ENCODE peak calls at places on chromosomes 11 and 22, in nine cellular contexts. One of them, this sample, is unnamed.

GRCh38 chr11:46506486-46506808 is 87.4 kb downstream of the AMBRA1 start:
- DNase-seq in epithelial cell of esophagus: no peak
- DNase-seq in PC-3: no peak
- DNase-seq in kidney: no peak
- DNase-seq in upper lobe of right lung: no peak
- DNase-seq in heart right ventricle: no peak
- DNase-seq in spleen: no peak
- DNase-seq in fibroblast of lung: no peak
- DNase-seq in lower lobe of right lung: no peak
- DNase-seq in this sample: no peak

GRCh38 chr22:19808873-19809478 is 45.7 kb downstream of the GNB1L start:
- DNase-seq in epithelial cell of esophagus: no peak
- DNase-seq in PC-3: no peak
- DNase-seq in kidney: peak
- DNase-seq in upper lobe of right lung: no peak
- DNase-seq in heart right ventricle: peak
- DNase-seq in spleen: peak
- DNase-seq in fibroblast of lung: no peak
- DNase-seq in lower lobe of right lung: peak
- DNase-seq in this sample: no peak

GRCh38 chr22:27669798-27670599 is 131.6 kb downstream of the MN1 start:
- DNase-seq in epithelial cell of esophagus: no peak
- DNase-seq in PC-3: peak
- DNase-seq in kidney: no peak
- DNase-seq in upper lobe of right lung: no peak
- DNase-seq in heart right ventricle: no peak
- DNase-seq in spleen: peak
- DNase-seq in fibroblast of lung: peak
- DNase-seq in lower lobe of right lung: no peak
- DNase-seq in this sample: no peak

GRCh38 chr11:6402061-6402470 is 11.8 kb downstream of the SMPD1 start:
- DNase-seq in epithelial cell of esophagus: no peak
- DNase-seq in PC-3: no peak
- DNase-seq in kidney: no peak
- DNase-seq in upper lobe of right lung: no peak
- DNase-seq in heart right ventricle: no peak
- DNase-seq in spleen: no peak
- DNase-seq in fibroblast of lung: no peak
- DNase-seq in lower lobe of right lung: no peak
- DNase-seq in this sample: no peak

GRCh38 chr22:25758316-25758715 is 16.3 kb downstream of the MYO18B start:
- DNase-seq in epithelial cell of esophagus: peak
- DNase-seq in PC-3: no peak
- DNase-seq in kidney: no peak
- DNase-seq in upper lobe of right lung: no peak
- DNase-seq in heart right ventricle: no peak
- DNase-seq in spleen: no peak
- DNase-seq in fibroblast of lung: peak
- DNase-seq in lower lobe of right lung: no peak
- DNase-seq in this sample: peak

GRCh38 chr11:10181811-10182210 is 112.2 kb downstream of the SBF2 start:
- DNase-seq in epithelial cell of esophagus: peak
- DNase-seq in PC-3: peak
- DNase-seq in kidney: no peak
- DNase-seq in upper lobe of right lung: no peak
- DNase-seq in heart right ventricle: no peak
- DNase-seq in spleen: no peak
- DNase-seq in fibroblast of lung: peak
- DNase-seq in lower lobe of right lung: no peak
- DNase-seq in this sample: peak

GRCh38 chr11:78290293-78291176 is 101.8 kb downstream of the USP35 start:
- DNase-seq in epithelial cell of esophagus: peak
- DNase-seq in PC-3: peak
- DNase-seq in kidney: no peak
- DNase-seq in upper lobe of right lung: no peak
- DNase-seq in heart right ventricle: no peak
- DNase-seq in spleen: no peak
- DNase-seq in fibroblast of lung: no peak
- DNase-seq in lower lobe of right lung: no peak
- DNase-seq in this sample: peak

GRCh38 chr11:123504401-123504800 is 74.3 kb downstream of the GRAMD1B start:
- DNase-seq in epithelial cell of esophagus: no peak
- DNase-seq in PC-3: no peak
- DNase-seq in kidney: no peak
- DNase-seq in upper lobe of right lung: no peak
- DNase-seq in heart right ventricle: no peak
- DNase-seq in spleen: no peak
- DNase-seq in fibroblast of lung: no peak
- DNase-seq in lower lobe of right lung: no peak
- DNase-seq in this sample: no peak

GRCh38 chr11:72100462-72100861 is 2.6 kb downstream of the LAMTOR1 start:
- DNase-seq in epithelial cell of esophagus: no peak
- DNase-seq in PC-3: no peak
- DNase-seq in kidney: no peak
- DNase-seq in upper lobe of right lung: no peak
- DNase-seq in heart right ventricle: no peak
- DNase-seq in spleen: no peak
- DNase-seq in fibroblast of lung: no peak
- DNase-seq in lower lobe of right lung: peak
- DNase-seq in this sample: no peak

GRCh38 chr11:111097191-111097590 is 148.3 kb upstream of the POU2AF2 start:
- DNase-seq in epithelial cell of esophagus: peak
- DNase-seq in PC-3: peak
- DNase-seq in kidney: peak
- DNase-seq in upper lobe of right lung: peak
- DNase-seq in heart right ventricle: peak
- DNase-seq in spleen: no peak
- DNase-seq in fibroblast of lung: peak
- DNase-seq in lower lobe of right lung: peak
- DNase-seq in this sample: no peak

GRCh38 chr11:116500002-116500832 is 272.6 kb downstream of the BUD13 start:
- DNase-seq in epithelial cell of esophagus: no peak
- DNase-seq in PC-3: no peak
- DNase-seq in kidney: no peak
- DNase-seq in upper lobe of right lung: no peak
- DNase-seq in heart right ventricle: no peak
- DNase-seq in spleen: no peak
- DNase-seq in fibroblast of lung: no peak
- DNase-seq in lower lobe of right lung: no peak
- DNase-seq in this sample: no peak

GRCh38 chr11:12544986-12545775 is 129.0 kb upstream of the TEAD1 start:
- DNase-seq in epithelial cell of esophagus: peak
- DNase-seq in PC-3: no peak
- DNase-seq in kidney: no peak
- DNase-seq in upper lobe of right lung: no peak
- DNase-seq in heart right ventricle: no peak
- DNase-seq in spleen: no peak
- DNase-seq in fibroblast of lung: peak
- DNase-seq in lower lobe of right lung: no peak
- DNase-seq in this sample: no peak

GRCh38 chr11:112961146-112961668 is at the start of gene NCAM1:
- DNase-seq in epithelial cell of esophagus: peak
- DNase-seq in PC-3: peak
- DNase-seq in kidney: peak
- DNase-seq in upper lobe of right lung: peak
- DNase-seq in heart right ventricle: peak
- DNase-seq in spleen: peak
- DNase-seq in fibroblast of lung: peak
- DNase-seq in lower lobe of right lung: peak
- DNase-seq in this sample: no peak

GRCh38 chr22:42611076-42611475 is 3.6 kb downstream of the POLDIP3 start:
- DNase-seq in epithelial cell of esophagus: peak
- DNase-seq in PC-3: no peak
- DNase-seq in kidney: peak
- DNase-seq in upper lobe of right lung: no peak
- DNase-seq in heart right ventricle: no peak
- DNase-seq in spleen: no peak
- DNase-seq in fibroblast of lung: no peak
- DNase-seq in lower lobe of right lung: no peak
- DNase-seq in this sample: no peak

GRCh38 chr11:72890881-72891280 is 76.7 kb downstream of the ATG16L2 start:
- DNase-seq in epithelial cell of esophagus: no peak
- DNase-seq in PC-3: no peak
- DNase-seq in kidney: no peak
- DNase-seq in upper lobe of right lung: no peak
- DNase-seq in heart right ventricle: no peak
- DNase-seq in spleen: no peak
- DNase-seq in fibroblast of lung: no peak
- DNase-seq in lower lobe of right lung: no peak
- DNase-seq in this sample: no peak

GRCh38 chr11:54603898-54604297 is at the start of gene OR4C46:
- DNase-seq in epithelial cell of esophagus: no peak
- DNase-seq in PC-3: no peak
- DNase-seq in kidney: no peak
- DNase-seq in upper lobe of right lung: no peak
- DNase-seq in heart right ventricle: no peak
- DNase-seq in spleen: no peak
- DNase-seq in fibroblast of lung: no peak
- DNase-seq in lower lobe of right lung: no peak
- DNase-seq in this sample: no peak

GRCh38 chr11:94638278-94638901 is 71.2 kb downstream of the PIWIL4 start:
- DNase-seq in epithelial cell of esophagus: no peak
- DNase-seq in PC-3: no peak
- DNase-seq in kidney: no peak
- DNase-seq in upper lobe of right lung: no peak
- DNase-seq in heart right ventricle: no peak
- DNase-seq in spleen: no peak
- DNase-seq in fibroblast of lung: peak
- DNase-seq in lower lobe of right lung: no peak
- DNase-seq in this sample: no peak

GRCh38 chr11:94636388-94636787 is 69.2 kb downstream of the PIWIL4 start:
- DNase-seq in epithelial cell of esophagus: no peak
- DNase-seq in PC-3: no peak
- DNase-seq in kidney: no peak
- DNase-seq in upper lobe of right lung: no peak
- DNase-seq in heart right ventricle: no peak
- DNase-seq in spleen: no peak
- DNase-seq in fibroblast of lung: no peak
- DNase-seq in lower lobe of right lung: no peak
- DNase-seq in this sample: no peak

GRCh38 chr11:94641167-94641761 is 74.1 kb downstream of the PIWIL4 start:
- DNase-seq in epithelial cell of esophagus: no peak
- DNase-seq in PC-3: no peak
- DNase-seq in kidney: no peak
- DNase-seq in upper lobe of right lung: no peak
- DNase-seq in heart right ventricle: peak
- DNase-seq in spleen: no peak
- DNase-seq in fibroblast of lung: no peak
- DNase-seq in lower lobe of right lung: no peak
- DNase-seq in this sample: no peak

GRCh38 chr11:94639901-94640721 is 72.9 kb downstream of the PIWIL4 start:
- DNase-seq in epithelial cell of esophagus: no peak
- DNase-seq in PC-3: no peak
- DNase-seq in kidney: no peak
- DNase-seq in upper lobe of right lung: peak
- DNase-seq in heart right ventricle: peak
- DNase-seq in spleen: no peak
- DNase-seq in fibroblast of lung: no peak
- DNase-seq in lower lobe of right lung: peak
- DNase-seq in this sample: no peak

GRCh38 chr11:94638902-94639373 is 71.8 kb downstream of the PIWIL4 start:
- DNase-seq in epithelial cell of esophagus: peak
- DNase-seq in PC-3: no peak
- DNase-seq in kidney: no peak
- DNase-seq in upper lobe of right lung: no peak
- DNase-seq in heart right ventricle: no peak
- DNase-seq in spleen: no peak
- DNase-seq in fibroblast of lung: no peak
- DNase-seq in lower lobe of right lung: no peak
- DNase-seq in this sample: peak
- H3K4me3 ChIP-seq in epithelial cell of esophagus: no peak
- H3K4me3 ChIP-seq in PC-3: no peak
- H3K4me3 ChIP-seq in kidney: no peak
- H3K4me3 ChIP-seq in upper lobe of right lung: peak
- H3K4me3 ChIP-seq in heart right ventricle: no peak
- H3K4me3 ChIP-seq in spleen: no peak
- H3K4me3 ChIP-seq in fibroblast of lung: no peak
- H3K4me3 ChIP-seq in lower lobe of right lung: peak
- H3K4me3 ChIP-seq in this sample: peak

GRCh38 chr11:76598426-76598839 is 72.1 kb downstream of the LRRC32 start:
- DNase-seq in epithelial cell of esophagus: peak
- DNase-seq in PC-3: peak
- DNase-seq in kidney: no peak
- DNase-seq in upper lobe of right lung: peak
- DNase-seq in heart right ventricle: peak
- DNase-seq in spleen: no peak
- DNase-seq in fibroblast of lung: peak
- DNase-seq in lower lobe of right lung: no peak
- DNase-seq in this sample: no peak
- TF ChIP-seq CTCF in epithelial cell of esophagus: peak
- TF ChIP-seq CTCF in PC-3: peak
- TF ChIP-seq CTCF in kidney: peak
- TF ChIP-seq CTCF in upper lobe of right lung: peak
- TF ChIP-seq CTCF in heart right ventricle: peak
- TF ChIP-seq CTCF in spleen: peak
- TF ChIP-seq CTCF in fibroblast of lung: peak
- TF ChIP-seq CTCF in lower lobe of right lung: peak
- TF ChIP-seq CTCF in this sample: peak

DNA sequence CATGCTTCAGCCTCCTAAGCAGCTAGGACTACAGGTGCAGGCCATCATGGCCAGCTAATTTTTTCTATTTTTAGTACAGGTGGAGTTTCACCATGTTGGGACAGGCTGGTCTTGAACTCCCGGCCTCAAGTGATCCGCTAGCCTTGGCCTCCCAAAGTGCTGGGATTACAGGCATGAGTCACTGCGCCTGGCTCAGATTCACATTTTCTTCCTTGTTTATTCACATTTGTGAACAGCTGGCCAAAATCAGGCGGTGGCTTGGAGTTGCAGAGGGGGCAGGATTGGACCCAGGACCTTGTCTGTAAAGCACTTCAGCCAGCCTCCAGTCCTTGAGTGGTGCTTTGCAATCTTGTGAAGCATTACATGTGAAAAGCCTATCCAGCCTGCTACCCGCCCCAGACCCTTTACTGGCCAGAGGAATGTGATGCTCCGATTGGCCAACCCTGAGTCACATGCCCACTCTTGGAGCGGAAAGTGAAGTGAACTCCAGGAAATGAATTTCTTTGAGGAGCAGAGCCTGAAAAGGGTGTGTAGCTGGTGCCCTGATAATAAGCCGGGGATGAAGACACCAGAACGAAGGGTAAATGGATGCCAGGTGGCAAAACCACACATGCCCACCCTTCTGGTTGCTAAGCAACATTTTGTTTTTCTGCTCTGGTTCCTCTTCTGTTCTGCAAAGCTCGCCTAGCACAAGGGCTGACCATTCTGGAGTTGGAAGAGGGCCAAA is 62.6 kb upstream of the PTPRJ start:
- DNase-seq in epithelial cell of esophagus: peak
- DNase-seq in PC-3: peak
- DNase-seq in kidney: peak
- DNase-seq in upper lobe of right lung: peak
- DNase-seq in heart right ventricle: peak
- DNase-seq in spleen: peak
- DNase-seq in fibroblast of lung: peak
- DNase-seq in lower lobe of right lung: peak
- DNase-seq in this sample: peak
- H3K4me3 ChIP-seq in epithelial cell of esophagus: no peak
- H3K4me3 ChIP-seq in PC-3: no peak
- H3K4me3 ChIP-seq in kidney: no peak
- H3K4me3 ChIP-seq in upper lobe of right lung: peak
- H3K4me3 ChIP-seq in heart right ventricle: peak
- H3K4me3 ChIP-seq in spleen: no peak
- H3K4me3 ChIP-seq in fibroblast of lung: peak
- H3K4me3 ChIP-seq in lower lobe of right lung: peak
- H3K4me3 ChIP-seq in this sample: no peak

GRCh38 chr11:101390539-101390938 is 193.3 kb downstream of the TRPC6 start:
- DNase-seq in epithelial cell of esophagus: peak
- DNase-seq in PC-3: peak
- DNase-seq in kidney: no peak
- DNase-seq in upper lobe of right lung: no peak
- DNase-seq in heart right ventricle: no peak
- DNase-seq in spleen: no peak
- DNase-seq in fibroblast of lung: no peak
- DNase-seq in lower lobe of right lung: no peak
- DNase-seq in this sample: no peak
- TF ChIP-seq CTCF in epithelial cell of esophagus: peak
- TF ChIP-seq CTCF in PC-3: peak
- TF ChIP-seq CTCF in kidney: no peak
- TF ChIP-seq CTCF in upper lobe of right lung: peak
- TF ChIP-seq CTCF in heart right ventricle: peak
- TF ChIP-seq CTCF in spleen: peak
- TF ChIP-seq CTCF in fibroblast of lung: no peak
- TF ChIP-seq CTCF in lower lobe of right lung: no peak
- TF ChIP-seq CTCF in this sample: peak